ENCODE peak calls at places on chromosomes 13 and 19, in seven cellular contexts. Q, S, M, U, T, C and J are unnamed samples. For H3K4me1, the result is how much of the 10 kb centered on the place peaks cover.

GRCh38 chr19:49110567-49110966 is 3.6 kb upstream of the LIN7B start:
- DNase-seq in Q (no peak), S (no peak), M (no peak), U (no peak), T (no peak), C (no peak), J (no peak)

GRCh38 chr13:25169951-25170553 is 2.0 kb downstream of the AMER2 start:
- DNase-seq in Q (no peak), S (no peak), M (no peak), U (peak), T (no peak), C (no peak), J (no peak)

GRCh38 chr13:25217023-25217909 is 45.2 kb upstream of the AMER2 start:
- DNase-seq in Q (no peak), S (no peak), M (no peak), U (no peak), T (no peak), C (no peak), J (no peak)

GRCh38 chr13:110471156-110471832 is 90.2 kb downstream of the RAB20 start:
- DNase-seq in Q (no peak), S (no peak), M (no peak), U (peak), T (no peak), C (no peak), J (no peak)

GRCh38 chr19:50562329-50562728 is 5.9 kb downstream of the LRRC4B start:
- DNase-seq in Q (peak), S (no peak), M (no peak), U (no peak), T (no peak), C (no peak), J (no peak)

GRCh38 chr19:58557253-58558065 is 952 bp downstream of the UBE2M start:
- DNase-seq in Q (no peak), S (no peak), M (no peak), U (no peak), T (no peak), C (no peak), J (no peak)

GRCh38 chr19:56623006-56623405 is 20.0 kb upstream of the SMIM17 start:
- DNase-seq in Q (no peak), S (no peak), M (no peak), U (no peak), T (no peak), C (no peak), J (no peak)

GRCh38 chr13:57569981-57570380 is 61.6 kb upstream of the PCDH17 start:
- DNase-seq in Q (no peak), S (no peak), M (no peak), U (no peak), T (no peak), C (no peak), J (no peak)

GRCh38 chr13:96003304-96003703 is 49.9 kb downstream of the UGGT2 start:
- DNase-seq in Q (no peak), S (no peak), M (no peak), U (no peak), T (peak), C (no peak), J (no peak)

GRCh38 chr13:48281556-48281955 is 22.0 kb upstream of the RB1 start:
- DNase-seq in Q (no peak), S (no peak), M (no peak), U (no peak), T (no peak), C (no peak), J (no peak)

GRCh38 chr19:53328967-53329366 is 4.6 kb upstream of the ZNF845 start:
- DNase-seq in Q (no peak), S (no peak), M (no peak), U (peak), T (no peak), C (no peak), J (no peak)

GRCh38 chr19:18591735-18592385 is 3.3 kb downstream of the REX1BD start:
- DNase-seq in Q (no peak), S (no peak), M (no peak), U (peak), T (no peak), C (no peak), J (no peak)

GRCh38 chr13:111622051-111622531 is 301.6 kb downstream of the TEX29 start:
- DNase-seq in Q (no peak), S (no peak), M (no peak), U (no peak), T (no peak), C (no peak), J (no peak)

GRCh38 chr13:101424381-101425155 is 8.3 kb upstream of the NALCN start:
- DNase-seq in Q (no peak), S (no peak), M (peak), U (no peak), T (no peak), C (no peak), J (no peak)

GRCh38 chr19:35805518-35806102 is 7.0 kb downstream of the PRODH2 start:
- DNase-seq in Q (no peak), S (no peak), M (no peak), U (no peak), T (no peak), C (no peak), J (no peak)

GRCh38 chr13:46668302-46668720 is 115.3 kb downstream of the LRCH1 start:
- DNase-seq in Q (no peak), S (no peak), M (no peak), U (no peak), T (no peak), C (no peak), J (no peak)

GRCh38 chr13:59880468-59880867 is 283.3 kb downstream of the DIAPH3 start:
- DNase-seq in Q (no peak), S (no peak), M (no peak), U (no peak), T (no peak), C (no peak), J (no peak)

GRCh38 chr19:2290441-2291184 is 8.6 kb upstream of the PEAK3 start:
- DNase-seq in Q (no peak), S (no peak), M (no peak), U (no peak), T (no peak), C (peak), J (no peak)

GRCh38 chr13:45142440-45143345 is 22.4 kb downstream of the GTF2F2 start:
- DNase-seq in Q (no peak), S (no peak), M (peak), U (no peak), T (peak), C (no peak), J (no peak)

GRCh38 chr13:81140675-81141074 is 799.7 kb upstream of the SPRY2 start:
- DNase-seq in Q (no peak), S (no peak), M (no peak), U (no peak), T (no peak), C (no peak), J (no peak)

GRCh38 chr13:81133066-81133465 is 792.1 kb upstream of the SPRY2 start:
- DNase-seq in Q (no peak), S (no peak), M (no peak), U (no peak), T (no peak), C (no peak), J (no peak)

GRCh38 chr13:81142306-81142999 is 801.5 kb upstream of the SPRY2 start:
- DNase-seq in Q (no peak), S (no peak), M (no peak), U (no peak), T (no peak), C (no peak), J (no peak)

DNA sequence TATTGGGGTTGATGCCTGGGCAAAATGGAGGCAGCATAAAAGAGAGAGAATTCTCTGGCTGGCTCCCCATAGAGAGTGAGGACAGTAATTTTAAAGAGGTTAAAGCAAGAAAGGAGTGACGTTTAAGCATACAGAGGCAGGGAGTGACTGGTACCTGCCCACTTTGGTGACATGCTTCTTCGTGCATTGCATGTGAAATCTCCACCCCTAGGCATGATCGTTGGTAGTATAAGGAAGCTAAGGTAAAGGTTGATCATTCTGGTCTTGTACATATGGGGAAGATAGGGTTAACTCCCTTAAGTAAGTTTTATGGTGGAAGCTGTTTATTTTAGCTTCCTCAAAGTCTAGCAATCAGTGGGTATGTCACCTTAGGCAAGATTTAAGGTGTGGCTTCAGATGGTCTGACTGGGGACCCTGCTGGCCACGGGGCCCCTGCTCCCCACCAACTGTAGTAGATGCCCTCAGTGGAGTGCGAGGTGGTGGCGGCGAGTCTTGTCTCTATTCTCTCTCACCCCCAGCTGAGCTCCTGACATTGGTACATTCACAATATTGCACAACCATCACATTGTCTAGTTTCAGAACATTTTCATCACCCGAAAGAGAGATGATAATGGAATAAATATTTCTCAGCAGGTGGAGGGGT is 797.5 kb upstream of the SPRY2 start:
- DNase-seq in Q (no peak), S (no peak), M (no peak), U (no peak), T (no peak), C (no peak), J (no peak)
- TF ChIP-seq SIN3A in Q (no peak), S (no peak), M (no peak), U (no peak), T (no peak), C (no peak), J (no peak)

GRCh38 chr19:932647-933552 is 7.1 kb downstream of the ARID3A start:
- DNase-seq in Q (no peak), S (no peak), M (no peak), U (peak), T (no peak), C (peak), J (no peak)
- H3K4me1 ChIP-seq in Q (half or more), S (under half), M (half or more), U (under half), T (under half), C (under half), J (under half)

GRCh38 chr13:72694314-72694713 is 33.1 kb downstream of the MZT1 start:
- DNase-seq in Q (no peak), S (no peak), M (no peak), U (no peak), T (no peak), C (no peak), J (no peak)

GRCh38 chr13:72698164-72698563 is 29.3 kb downstream of the MZT1 start:
- DNase-seq in Q (no peak), S (no peak), M (no peak), U (no peak), T (no peak), C (no peak), J (no peak)

GRCh38 chr13:72692884-72693514 is 34.4 kb downstream of the MZT1 start:
- DNase-seq in Q (no peak), S (no peak), M (no peak), U (no peak), T (no peak), C (no peak), J (no peak)

GRCh38 chr13:72693832-72694231 is 33.6 kb downstream of the MZT1 start:
- DNase-seq in Q (no peak), S (no peak), M (no peak), U (no peak), T (no peak), C (no peak), J (no peak)

DNA sequence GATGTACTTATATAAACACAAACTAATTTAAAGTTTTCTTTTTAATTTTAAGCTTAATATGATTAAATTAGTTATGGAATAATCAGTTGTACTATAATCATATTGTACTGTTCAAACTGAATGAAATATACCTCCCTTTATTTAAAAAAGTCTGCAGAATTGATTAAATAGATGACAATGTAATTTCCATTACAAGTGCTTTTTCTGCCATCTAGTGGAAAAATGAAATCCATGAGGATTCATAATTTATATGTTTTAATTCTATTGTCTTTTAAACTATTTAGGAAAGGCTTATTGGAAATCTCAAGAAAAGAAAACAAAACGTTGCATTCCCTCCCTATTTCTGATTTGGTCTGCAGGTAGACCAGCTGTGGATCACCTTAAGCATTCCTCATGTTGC is 30.8 kb downstream of the MZT1 start:
- DNase-seq in Q (no peak), S (no peak), M (no peak), U (peak), T (peak), C (no peak), J (no peak)
- TF ChIP-seq SIN3A in Q (no peak), S (no peak), M (no peak), U (no peak), T (no peak), C (no peak), J (no peak)

GRCh38 chr19:30074741-30075460 is 132.9 kb downstream of the URI1 start:
- DNase-seq in Q (no peak), S (no peak), M (no peak), U (no peak), T (no peak), C (no peak), J (no peak)
- H3K4me1 ChIP-seq in Q (under half), S (under half), M (under half), U (under half), T (under half), C (under half), J (under half)

DNA sequence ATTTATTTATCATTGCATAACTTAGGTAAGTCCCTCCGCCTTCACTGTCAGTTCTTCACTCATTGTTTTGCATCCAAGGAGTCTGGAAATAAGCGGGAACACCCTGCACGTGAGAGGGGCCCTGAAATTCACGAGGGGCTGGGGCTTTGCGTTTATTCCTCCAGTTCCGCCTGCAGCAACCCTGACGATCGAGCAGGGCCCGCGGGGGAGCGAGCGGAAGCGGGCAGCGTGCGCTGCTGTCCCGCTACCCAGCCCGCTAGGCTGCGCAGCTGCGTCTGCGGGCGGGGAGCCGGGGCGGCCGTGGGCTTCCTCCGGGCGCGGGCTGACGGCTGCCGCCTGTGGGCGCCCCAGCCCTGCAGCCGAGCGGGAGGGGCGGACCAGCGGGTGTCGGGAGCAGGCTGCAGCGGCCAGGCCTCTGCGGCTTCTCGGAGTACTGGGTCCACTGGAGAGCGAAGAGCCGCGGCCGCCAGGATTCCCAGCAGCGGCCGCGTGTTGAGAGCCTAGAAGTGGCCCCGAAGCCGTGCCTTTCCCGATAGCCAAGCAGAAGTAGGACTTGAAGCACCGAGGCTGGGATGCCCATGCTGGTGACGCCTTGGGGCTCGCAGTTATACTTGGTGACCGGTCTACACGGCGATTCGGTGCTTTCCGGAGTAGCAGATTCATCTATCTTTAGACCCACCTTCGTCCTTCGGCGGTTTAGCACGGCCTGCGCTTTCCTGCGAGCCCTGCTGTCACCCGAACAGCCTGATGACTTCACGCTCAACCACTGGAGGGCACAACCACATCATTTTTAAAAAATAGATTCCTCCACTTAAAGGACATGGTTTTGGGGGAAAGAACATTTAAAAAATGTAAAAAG is 32.9 kb upstream of the SACS start:
- DNase-seq in Q (peak), S (peak), M (peak), U (peak), T (peak), C (peak), J (peak)
- TF ChIP-seq SIN3A in Q (no peak), S (no peak), M (peak), U (no peak), T (no peak), C (peak), J (no peak)

GRCh38 chr13:40407567-40407966 is 258.9 kb downstream of the FOXO1 start:
- DNase-seq in Q (no peak), S (no peak), M (no peak), U (no peak), T (no peak), C (no peak), J (no peak)
- H3K4me1 ChIP-seq in Q (under half), S (under half), M (half or more), U (under half), T (under half), C (under half), J (under half)

GRCh38 chr13:29510698-29511438 is 84.6 kb downstream of the SLC7A1 start:
- DNase-seq in Q (no peak), S (no peak), M (no peak), U (no peak), T (no peak), C (no peak), J (no peak)

GRCh38 chr13:29509999-29510586 is 85.4 kb downstream of the SLC7A1 start:
- DNase-seq in Q (no peak), S (no peak), M (no peak), U (no peak), T (no peak), C (no peak), J (no peak)

GRCh38 chr13:29513002-29513980 is 82.2 kb downstream of the SLC7A1 start:
- DNase-seq in Q (no peak), S (no peak), M (no peak), U (no peak), T (no peak), C (no peak), J (no peak)

GRCh38 chr13:29511439-29511814 is 84.1 kb downstream of the SLC7A1 start:
- DNase-seq in Q (no peak), S (no peak), M (no peak), U (no peak), T (no peak), C (no peak), J (no peak)

DNA sequence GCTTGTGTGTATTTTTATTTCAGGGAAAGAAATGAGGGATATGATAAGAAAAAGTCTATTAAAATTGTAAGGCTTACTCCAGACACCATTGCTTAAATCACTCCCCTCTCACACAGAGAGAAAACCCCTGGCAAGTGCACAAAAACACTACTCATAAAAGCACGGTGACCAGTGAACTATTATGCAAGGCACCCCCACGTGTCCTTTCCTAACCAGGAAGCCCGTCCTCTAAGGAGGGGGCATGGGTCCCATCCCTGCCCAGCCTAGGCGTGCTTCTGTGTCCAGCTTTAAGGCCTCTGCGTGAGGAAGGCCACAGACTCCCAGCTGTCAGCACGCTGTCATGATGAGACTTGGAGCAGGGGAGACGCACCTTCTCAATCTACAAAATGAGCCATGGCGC is 83.5 kb downstream of the SLC7A1 start:
- DNase-seq in Q (no peak), S (no peak), M (no peak), U (no peak), T (no peak), C (no peak), J (no peak)
- TF ChIP-seq SIN3A in Q (no peak), S (no peak), M (no peak), U (no peak), T (no peak), C (no peak), J (no peak)